ENCODE peak calls at places on chromosome 4, in four cellular contexts. E is IMR-90, V is OCI-LY7, A is breast epithelium. R is an unnamed sample.

GRCh38 chr4:181827246-181827645 is 416.0 kb upstream of the TENM3 start:
- DNase-seq in V (no peak), A (no peak), E (no peak), R (no peak)

GRCh38 chr4:140238353-140239041 is 84.5 kb upstream of the MAML3 start:
- DNase-seq in V (no peak), A (peak; percentile 77), E (peak; percentile 77), R (peak; percentile 18)

GRCh38 chr4:82500830-82501229 is 61.0 kb downstream of the TMEM150C start:
- DNase-seq in A (no peak), V (no peak), E (no peak), R (no peak)

GRCh38 chr4:139622856-139623255 is 42.8 kb upstream of the MGST2 start:
- DNase-seq in A (no peak), E (no peak), V (no peak), R (no peak)

GRCh38 chr4:169940460-169940859 is 85.7 kb downstream of the MFAP3L start:
- DNase-seq in E (no peak), A (no peak), V (no peak), R (no peak)

GRCh38 chr4:18882468-18882867 is 860.9 kb upstream of the LCORL start:
- DNase-seq in E (peak; percentile 72), V (no peak), A (no peak), R (no peak)

GRCh38 chr4:167578906-167579305 is 344.6 kb upstream of the SPOCK3 start:
- DNase-seq in E (no peak), A (no peak), V (peak; percentile 29), R (no peak)

GRCh38 chr4:126018274-126018673 is 703.5 kb downstream of the FAT4 start:
- DNase-seq in A (no peak), V (no peak), E (no peak), R (no peak)

GRCh38 chr4:21507439-21507838 is 441.1 kb downstream of the KCNIP4 start:
- DNase-seq in V (peak; percentile 1), A (no peak), E (no peak), R (no peak)

GRCh38 chr4:2799444-2799911 is 6.6 kb downstream of the SH3BP2 start:
- DNase-seq in A (no peak), V (no peak), E (no peak), R (no peak)

GRCh38 chr4:71206763-71207162 is 132.1 kb upstream of the SLC4A4 start:
- DNase-seq in V (no peak), E (peak; percentile 93), A (no peak), R (no peak)

GRCh38 chr4:2091990-2092652 is 33.0 kb downstream of the NAT8L start:
- DNase-seq in E (no peak), A (no peak), V (no peak), R (no peak)

GRCh38 chr4:152894673-152895072 is 41.5 kb upstream of the FHDC1 start:
- DNase-seq in V (no peak), A (no peak), E (peak; percentile 63), R (no peak)

GRCh38 chr4:158540125-158540907 is 18.6 kb downstream of the RXFP1 start:
- DNase-seq in E (no peak), A (no peak), V (no peak), R (no peak)

GRCh38 chr4:75895744-75896314 is 6.4 kb downstream of the PPEF2 start:
- DNase-seq in E (peak; percentile 18), A (no peak), V (peak; percentile 51), R (no peak)

GRCh38 chr4:40486534-40486933 is 143.1 kb downstream of the RBM47 start:
- DNase-seq in A (no peak), E (peak; percentile 58), V (no peak), R (no peak)

GRCh38 chr4:185128272-185129119 is 14.6 kb upstream of the SLC25A4 start:
- DNase-seq in A (no peak), E (no peak), V (no peak), R (no peak)

GRCh38 chr4:147901886-147902285 is 170.0 kb downstream of the ARHGAP10 start:
- DNase-seq in A (no peak), V (no peak), E (peak; percentile 52), R (no peak)

GRCh38 chr4:128589384-128589957 is 220.0 kb upstream of the JADE1 start:
- DNase-seq in E (no peak), V (no peak), A (no peak), R (no peak)

GRCh38 chr4:95013236-95013635 is 255.5 kb downstream of the BMPR1B start:
- DNase-seq in A (no peak), E (no peak), V (no peak), R (no peak)

GRCh38 chr4:86450861-86451260 is 91.0 kb upstream of the MAPK10 start:
- DNase-seq in A (no peak), E (no peak), V (no peak), R (no peak)

GRCh38 chr4:53854991-53855885 is 209.2 kb downstream of the CHIC2 start:
- DNase-seq in A (no peak), V (peak; percentile 73), E (peak; percentile 60), R (no peak)

DNA sequence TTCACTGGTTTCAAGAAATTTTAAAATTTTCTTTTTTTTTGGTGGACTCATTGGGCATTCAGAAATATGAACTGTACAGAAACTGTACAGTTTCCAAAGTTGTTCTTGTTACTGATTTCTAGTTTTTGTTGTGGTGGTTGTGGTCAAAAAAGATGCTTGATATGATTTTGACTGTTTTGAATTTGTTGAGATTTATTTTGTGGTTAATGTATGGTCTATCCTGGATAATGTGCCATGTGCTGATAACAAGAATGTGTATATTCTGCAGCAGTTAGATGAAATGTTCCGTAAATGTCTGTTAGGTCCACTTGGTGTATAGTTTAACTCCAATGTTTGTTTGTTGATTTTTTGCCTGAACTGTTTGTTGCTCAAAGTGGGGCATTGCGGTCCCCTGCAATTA is 127.6 kb upstream of the NUDT6 start:
- DNase-seq in E (no peak), V (no peak), A (no peak), R (no peak)
- H3K9me3 ChIP-seq in E (peaks cover 14% of the 10 kb centered on the region), V (peaks cover 31% of the 10 kb centered on the region), A (peaks cover 37% of the 10 kb centered on the region), R (no peaks in the 10 kb centered on the region)

DNA sequence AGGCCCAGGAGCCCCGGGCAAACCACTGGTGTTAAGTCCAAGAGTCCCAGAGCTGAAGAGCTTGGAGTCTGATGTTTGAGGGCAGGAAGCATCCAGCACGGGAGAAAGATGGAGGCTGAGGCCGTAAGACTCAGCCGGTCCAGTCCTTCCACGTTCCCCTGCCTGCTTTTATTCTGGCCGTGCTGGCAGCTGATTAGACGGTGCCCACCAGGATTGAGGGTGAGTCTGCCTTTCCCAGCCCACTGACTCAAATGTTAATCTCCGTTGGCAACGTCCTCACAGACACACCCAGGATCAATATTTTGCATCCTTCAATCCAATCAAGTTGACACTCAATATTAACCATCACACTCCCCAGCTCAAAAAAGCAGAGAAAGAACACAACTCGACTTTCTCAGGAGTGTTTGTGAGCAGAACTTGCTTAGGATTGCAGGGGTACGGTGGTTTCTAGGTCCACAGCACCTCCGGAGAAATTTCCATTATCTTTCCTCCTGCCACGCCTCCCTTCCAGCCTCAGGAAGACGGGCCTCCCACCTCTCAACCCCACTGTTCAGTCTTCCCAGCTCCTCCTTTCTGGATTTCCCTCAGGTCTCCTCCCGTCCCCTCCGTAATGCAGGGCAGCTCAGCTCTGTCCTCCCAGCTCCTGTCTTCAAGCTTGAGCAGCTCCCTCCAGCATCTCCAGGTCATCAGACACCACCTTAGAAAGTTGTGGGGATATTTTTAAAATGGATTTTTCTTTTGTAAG is 13.3 kb upstream of the TMEM271 start:
- DNase-seq in V (no peak), E (no peak), A (no peak), R (no peak)
- H3K4me1 ChIP-seq in V (no peaks in the 10 kb centered on the region), E (no peaks in the 10 kb centered on the region), A (no peaks in the 10 kb centered on the region), R (no peaks in the 10 kb centered on the region)

GRCh38 chr4:165464338-165464737 is 85.5 kb downstream of the CPE start:
- DNase-seq in V (no peak), A (no peak), E (no peak), R (no peak)

GRCh38 chr4:165474784-165475705 is 96.2 kb downstream of the CPE start:
- DNase-seq in V (no peak), E (no peak), A (no peak), R (no peak)

GRCh38 chr4:165464813-165465381 is 86.1 kb downstream of the CPE start:
- DNase-seq in E (peak; percentile 48), A (no peak), V (peak; percentile 55), R (no peak)

GRCh38 chr4:165472943-165473676 is 94.3 kb downstream of the CPE start:
- DNase-seq in V (peak; percentile 7), E (no peak), A (no peak), R (no peak)

GRCh38 chr4:165470009-165470408 is 91.2 kb downstream of the CPE start:
- DNase-seq in V (no peak), A (no peak), E (no peak), R (no peak)
- H3K9me3 ChIP-seq in V (peaks cover 23% of the 10 kb centered on the region), A (peaks cover 20% of the 10 kb centered on the region), E (peaks cover 5% of the 10 kb centered on the region), R (no peaks in the 10 kb centered on the region)

DNA sequence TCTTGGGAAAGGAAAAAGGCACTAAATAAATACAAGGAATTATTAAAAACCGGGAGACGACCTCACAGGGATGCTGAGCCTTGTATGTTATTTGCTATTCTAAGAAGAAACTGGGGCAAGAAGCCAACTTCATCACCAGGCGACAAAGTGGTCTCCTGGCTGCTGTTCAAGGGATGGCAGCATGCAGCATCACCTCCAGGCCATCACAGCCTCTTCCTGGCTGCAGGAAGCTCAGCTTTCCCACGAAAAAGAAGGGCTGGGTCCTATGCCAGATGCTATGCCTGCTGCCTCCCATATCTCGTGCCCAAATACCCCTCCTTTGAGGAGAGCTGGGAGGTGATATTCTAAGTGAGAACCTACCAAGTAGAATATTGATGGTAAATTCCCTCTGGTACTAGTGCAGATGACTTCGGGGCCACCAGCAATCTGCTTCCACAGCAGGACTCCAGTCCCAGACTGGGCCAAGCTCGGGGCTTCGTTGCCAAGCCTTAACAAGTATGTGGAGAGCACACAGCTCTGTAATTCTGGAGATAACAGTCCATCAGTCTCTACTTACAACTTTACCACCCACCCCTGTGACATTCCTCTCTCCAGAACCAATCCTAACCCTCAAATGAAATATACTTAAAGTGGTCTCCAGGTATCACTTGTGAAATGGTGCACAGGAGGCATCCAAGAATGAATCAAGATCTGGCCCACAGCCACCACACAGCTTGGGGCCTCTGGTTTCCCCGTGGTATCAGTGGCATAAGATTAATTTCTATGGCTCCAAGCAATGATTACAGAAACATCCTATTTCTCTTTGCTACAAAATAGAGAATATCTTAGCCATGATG is 149.3 kb downstream of the PALLD start:
- DNase-seq in V (no peak), E (no peak), A (no peak), R (no peak)
- H3K4me1 ChIP-seq in V (no peaks in the 10 kb centered on the region), E (peaks cover 2% of the 10 kb centered on the region), A (no peaks in the 10 kb centered on the region), R (no peaks in the 10 kb centered on the region)

DNA sequence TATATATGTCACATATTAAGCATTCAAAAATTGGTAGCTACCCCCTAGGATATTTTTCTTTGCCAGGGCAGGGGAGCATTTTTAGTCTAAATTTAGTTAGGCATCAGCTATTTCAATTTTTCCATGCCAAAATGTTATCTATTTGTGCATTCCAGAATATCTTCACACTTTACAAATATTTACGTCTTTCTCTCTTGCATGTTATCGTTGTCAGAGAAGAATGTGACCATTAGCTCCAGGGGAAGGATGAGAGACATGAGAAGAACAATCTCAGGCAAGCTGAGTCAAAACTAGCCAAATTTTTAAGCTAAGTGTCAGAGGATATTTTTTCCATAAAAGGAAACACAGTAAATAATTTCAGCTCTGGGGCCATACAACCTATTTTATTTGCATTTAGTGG is 885.0 kb upstream of the EPHA5 start:
- DNase-seq in V (no peak), A (no peak), E (peak; percentile 59), R (no peak)
- H3K9me3 ChIP-seq in V (no peaks in the 10 kb centered on the region), A (no peaks in the 10 kb centered on the region), E (no peaks in the 10 kb centered on the region), R (no peaks in the 10 kb centered on the region)

DNA sequence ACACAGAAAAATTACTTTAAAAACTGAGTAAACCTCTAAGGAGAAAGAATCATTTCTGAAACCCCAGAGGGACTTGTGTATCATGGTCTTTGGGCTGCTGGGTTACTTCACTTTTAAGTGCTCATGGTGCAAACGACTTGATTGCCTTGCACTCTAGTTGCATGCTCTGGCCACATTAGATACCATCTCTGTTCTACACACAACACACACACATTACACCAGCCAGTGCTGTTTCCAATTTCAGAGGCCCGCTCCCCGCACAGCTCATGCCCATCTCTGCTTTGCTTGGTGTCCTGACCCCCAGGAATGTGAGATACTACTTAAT is 2.1 kb downstream of the PPP3CA start:
- DNase-seq in E (peak; percentile 24), A (no peak), V (peak; percentile 34), R (no peak)
- H3K4me1 ChIP-seq in E (peaks cover 8% of the 10 kb centered on the region), A (peaks cover 4% of the 10 kb centered on the region), V (peaks cover 20% of the 10 kb centered on the region), R (peaks cover 13% of the 10 kb centered on the region)